ENCODE peak calls at places on chromosome 17, in five cellular contexts. G is GM23338, C is Panc1, T is Peyer's patch, E is astrocyte of the spinal cord. X is an unnamed sample.

GRCh38 chr17:64635647-64636305 is 26.3 kb downstream of the SMURF2 start:
- DNase-seq in C (no peak), E (peak), G (no peak), T (no peak), X (peak)

GRCh38 chr17:50423553-50424159 is 2.4 kb upstream of the ACSF2 start:
- DNase-seq in T (no peak), G (peak), E (peak), C (no peak), X (peak)

GRCh38 chr17:77459018-77459755 is 318.4 kb downstream of the SEC14L1 start:
- DNase-seq in T (no peak), C (no peak), G (no peak), E (no peak), X (no peak)

GRCh38 chr17:50056217-50056960 is 479 bp downstream of the ITGA3 start:
- DNase-seq in G (peak), C (no peak), T (peak), E (peak), X (peak)

GRCh38 chr17:39632153-39632941 is 4.6 kb upstream of the STARD3 start:
- DNase-seq in T (no peak), G (no peak), C (no peak), E (no peak), X (no peak)

GRCh38 chr17:78559024-78559423 is 18.2 kb downstream of the DNAH17 start:
- DNase-seq in T (no peak), E (no peak), C (no peak), G (no peak), X (no peak)

GRCh38 chr17:76542566-76542971 is 2.7 kb downstream of the PRCD start:
- DNase-seq in G (peak), E (no peak), C (no peak), T (no peak), X (no peak)

GRCh38 chr17:512926-513325 is 160.3 kb upstream of the RPH3AL start:
- DNase-seq in C (no peak), G (no peak), T (no peak), E (no peak), X (peak)

GRCh38 chr17:9269350-9270035 is 248.2 kb downstream of the NTN1 start:
- DNase-seq in G (no peak), C (no peak), T (no peak), E (no peak), X (no peak)

GRCh38 chr17:8954339-8954738 is 11.2 kb downstream of the PIK3R5 start:
- DNase-seq in C (no peak), G (peak), E (no peak), T (peak), X (no peak)

GRCh38 chr17:65099941-65100315 is 37.2 kb upstream of the RGS9 start:
- DNase-seq in G (peak), T (peak), C (peak), E (peak), X (no peak)

GRCh38 chr17:8365143-8365542 is 11.4 kb downstream of the KRABD2 start:
- DNase-seq in C (no peak), G (no peak), E (peak), T (no peak), X (peak)

GRCh38 chr17:49694847-49695697 is 12.7 kb downstream of the SLC35B1 start:
- DNase-seq in T (peak), G (peak), E (peak), C (no peak), X (peak)

DNA sequence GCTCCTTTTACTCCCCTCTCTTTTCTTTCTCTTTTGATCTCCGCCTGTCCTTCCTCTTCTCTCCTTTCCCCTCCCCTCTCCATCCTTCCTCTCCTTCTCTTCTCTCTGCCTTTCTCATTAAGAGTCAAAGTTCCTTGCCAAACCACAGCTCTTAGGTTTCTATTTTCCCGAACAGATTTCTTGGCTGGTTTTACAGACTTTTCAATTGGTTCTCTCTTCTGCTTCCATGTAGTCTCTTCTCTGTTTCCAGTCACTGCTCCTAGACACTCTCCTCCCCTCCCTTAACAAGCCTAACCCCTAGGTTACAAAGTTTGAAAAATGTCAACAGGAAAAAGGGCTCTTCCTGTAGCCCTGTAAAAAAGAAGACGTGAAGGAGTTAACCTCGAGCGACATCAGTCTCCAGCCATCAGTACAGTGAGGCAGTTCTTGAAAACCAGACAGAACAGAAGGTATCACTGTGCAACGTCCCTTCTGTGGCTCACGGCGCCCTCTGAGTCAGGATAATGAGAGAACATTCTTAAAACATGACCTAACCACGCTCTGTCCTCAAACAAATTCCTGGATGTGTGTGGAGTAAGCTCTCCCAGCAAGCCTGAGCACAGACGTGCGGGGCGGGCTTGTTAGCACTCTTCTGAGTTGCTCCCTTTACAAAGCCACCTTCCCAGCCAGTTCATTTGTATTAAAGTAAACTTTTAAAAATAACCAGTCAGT is 11.6 kb upstream of the MARCHF10 start:
- DNase-seq in E (peak), T (no peak), G (peak), C (peak), X (peak)
- TF ChIP-seq CTCF in E (no peak), T (no peak), G (no peak), C (no peak), X (no peak)

GRCh38 chr17:27577884-27578717 is 52.9 kb upstream of the LGALS9 start:
- DNase-seq in T (no peak), C (no peak), G (no peak), E (no peak), X (peak)

GRCh38 chr17:27576429-27577123 is 54.4 kb upstream of the LGALS9 start:
- DNase-seq in T (no peak), E (no peak), C (no peak), G (no peak), X (no peak)

GRCh38 chr17:27575912-27576252 is 55.1 kb upstream of the LGALS9 start:
- DNase-seq in E (no peak), C (no peak), G (no peak), T (no peak), X (no peak)

GRCh38 chr17:27578718-27579085 is 52.3 kb upstream of the LGALS9 start:
- DNase-seq in G (no peak), C (no peak), T (no peak), E (peak), X (no peak)

DNA sequence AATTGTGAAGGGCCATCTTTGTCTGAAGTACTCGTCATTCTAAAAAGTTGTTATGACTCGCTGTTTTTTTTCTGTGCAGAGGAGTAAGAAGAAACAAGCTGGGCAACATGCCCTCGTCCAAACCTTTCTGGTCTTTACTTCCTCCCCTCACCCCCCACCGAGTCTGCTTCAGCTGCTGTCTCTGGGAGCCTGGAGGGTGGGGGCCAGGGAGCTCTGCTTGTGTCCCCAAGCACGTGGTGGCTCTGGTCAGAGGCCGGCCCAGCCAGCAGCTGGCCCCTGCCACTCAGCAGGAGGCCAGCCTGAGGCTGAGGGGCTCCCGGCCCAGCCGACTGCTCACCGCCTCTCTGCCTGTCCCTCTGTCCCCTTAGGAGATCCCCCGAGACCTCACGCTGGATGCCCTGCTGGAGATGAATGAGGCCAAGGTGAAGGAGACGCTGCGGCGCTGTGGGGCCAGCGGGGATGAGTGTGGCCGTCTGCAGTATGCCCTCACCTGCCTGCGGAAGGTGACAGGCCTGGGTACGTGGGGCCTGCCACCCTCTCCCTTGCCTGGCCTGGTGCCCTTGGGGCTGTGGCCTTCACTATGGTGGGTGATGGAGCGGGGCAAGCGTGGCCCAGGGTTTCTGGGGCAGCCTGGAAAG is 53.7 kb upstream of the LGALS9 start:
- DNase-seq in T (no peak), E (peak), G (no peak), C (no peak), X (peak)
- H3K4me3 ChIP-seq in T (no peak), E (no peak), G (no peak), C (no peak), X (no peak)

GRCh38 chr17:43984521-43984920 is 19.9 kb upstream of the NAGS start:
- DNase-seq in C (no peak), T (no peak), E (no peak), G (peak), X (no peak)
- TF ChIP-seq CTCF in C (no peak), T (no peak), E (no peak), G (no peak), X (no peak)

GRCh38 chr17:81044764-81045589 is 10.0 kb downstream of the BAIAP2 start:
- DNase-seq in G (no peak), T (no peak), C (no peak), E (peak), X (peak)
- H3K4me3 ChIP-seq in G (no peak), T (peak), C (peak), E (no peak), X (no peak)

GRCh38 chr17:31858647-31859486 is at the start of gene COPRS:
- DNase-seq in C (peak), T (peak), G (peak), E (peak), X (peak)
- TF ChIP-seq CTCF in C (no peak), T (no peak), G (peak), E (no peak), X (no peak)

GRCh38 chr17:32628645-32629044 is 141.9 kb downstream of the CDK5R1 start:
- DNase-seq in G (no peak), C (no peak), T (no peak), E (no peak), X (no peak)
- H3K4me3 ChIP-seq in G (no peak), C (no peak), T (no peak), E (no peak), X (no peak)

GRCh38 chr17:17985153-17985552 is 12.5 kb downstream of the DRC3 start:
- DNase-seq in T (no peak), E (no peak), C (no peak), G (no peak), X (no peak)

GRCh38 chr17:17983376-17983775 is 10.7 kb downstream of the DRC3 start:
- DNase-seq in C (no peak), E (no peak), T (no peak), G (no peak), X (no peak)

GRCh38 chr17:17987187-17987896 is 14.7 kb downstream of the DRC3 start:
- DNase-seq in E (no peak), C (no peak), T (no peak), G (no peak), X (no peak)

GRCh38 chr17:17983776-17984175 is 11.1 kb downstream of the DRC3 start:
- DNase-seq in C (no peak), T (no peak), G (no peak), E (no peak), X (no peak)

GRCh38 chr17:17985555-17985954 is 12.9 kb downstream of the DRC3 start:
- DNase-seq in T (no peak), C (no peak), E (no peak), G (peak), X (no peak)
- TF ChIP-seq CTCF in T (no peak), C (no peak), E (peak), G (peak), X (no peak)

GRCh38 chr17:11006530-11006929 is 168.6 kb upstream of the PIRT start:
- DNase-seq in G (no peak), T (no peak), C (no peak), E (no peak), X (no peak)
- H3K4me3 ChIP-seq in G (no peak), T (no peak), C (no peak), E (no peak), X (no peak)

GRCh38 chr17:40646791-40647548 is 648 bp downstream of the SMARCE1 start:
- DNase-seq in T (peak), E (no peak), C (no peak), G (peak), X (no peak)

GRCh38 chr17:40648326-40648968 is 829 bp upstream of the SMARCE1 start:
- DNase-seq in E (no peak), G (peak), T (no peak), C (no peak), X (peak)

GRCh38 chr17:40647549-40648325 is at the start of gene SMARCE1:
- DNase-seq in T (peak), G (peak), C (no peak), E (peak), X (peak)

GRCh38 chr17:40645932-40646331 is 1.7 kb downstream of the SMARCE1 start:
- DNase-seq in G (no peak), E (no peak), T (no peak), C (no peak), X (no peak)

DNA sequence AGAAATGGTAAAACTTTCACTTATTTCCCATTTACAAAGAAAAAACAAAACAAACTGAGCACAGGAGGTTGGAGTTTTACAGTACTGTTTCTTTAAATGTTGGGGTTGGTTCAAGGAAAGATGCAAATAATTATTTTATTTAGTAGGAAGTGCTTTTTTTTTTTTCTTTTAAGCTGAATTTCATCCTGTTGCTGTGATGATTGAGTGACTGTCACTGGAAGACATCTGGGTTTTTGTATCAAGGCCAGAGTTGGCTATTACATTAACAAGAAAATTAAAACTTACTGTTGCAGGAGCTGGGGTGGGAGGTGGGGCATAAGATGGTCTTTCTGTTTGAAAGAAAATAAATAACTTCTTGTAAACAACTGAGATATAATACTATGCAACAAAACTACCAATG is 2.3 kb downstream of the SMARCE1 start:
- DNase-seq in T (no peak), C (no peak), E (no peak), G (no peak), X (no peak)
- TF ChIP-seq CTCF in T (no peak), C (no peak), E (no peak), G (no peak), X (no peak)